ENCODE peak calls at places on chromosomes 3 and 15, in eight cellular contexts. Z is Caco-2; S is nucleus accumbens; F is stimulated activated CD4-positive, alpha-beta T cell treated with anti-CD3 and anti-CD28 coated beads, Interleukin-1b, Interleukin-23, amount 100 ng/mL, for 1 hour; E is putamen; H is LoVo; G is tibial nerve; J is GM04504. R is an unnamed sample.
A peak's percentile ranks its signal among the peaks of the same experiment; 100 is the strongest.

GRCh38 chr3:99016452-99016851 is 115.0 kb upstream of the DCBLD2 start:
- DNase-seq in J (no peak), H (no peak), Z (no peak), F (no peak), G (no peak), S (no peak), E (no peak), R (no peak)

GRCh38 chr15:58441376-58442070 is 9.7 kb downstream of the LIPC start:
- DNase-seq in Z (no peak), G (no peak), H (peak; percentile 51), S (no peak), E (no peak), J (peak; percentile 57), F (no peak), R (no peak)

GRCh38 chr3:79183496-79183895 is 584.3 kb downstream of the ROBO1 start:
- DNase-seq in G (no peak), E (no peak), F (no peak), J (no peak), H (no peak), Z (no peak), S (no peak), R (no peak)

GRCh38 chr15:36899696-36900095 is 200.7 kb downstream of the MEIS2 start:
- DNase-seq in J (peak; percentile 23), S (no peak), Z (no peak), G (no peak), F (no peak), H (no peak), E (no peak), R (no peak)

GRCh38 chr3:98843301-98843959 is 58.1 kb downstream of the DCBLD2 start:
- DNase-seq in S (no peak), E (no peak), J (no peak), G (no peak), F (no peak), H (no peak), Z (no peak), R (no peak)

GRCh38 chr3:40691598-40691905 is 166.8 kb downstream of the ZNF621 start:
- DNase-seq in E (peak; percentile 20), H (no peak), Z (no peak), S (no peak), G (peak; percentile 30), J (no peak), F (no peak), R (no peak)

GRCh38 chr3:22587446-22587845 is 615.7 kb upstream of the UBE2E2 start:
- DNase-seq in G (no peak), S (no peak), Z (no peak), H (no peak), E (no peak), F (no peak), J (no peak), R (no peak)

GRCh38 chr15:75723847-75724660 is 11.4 kb upstream of the CSPG4 start:
- DNase-seq in H (no peak), G (peak; percentile 91), S (no peak), F (no peak), E (no peak), Z (peak; percentile 80), J (peak; percentile 90), R (peak; percentile 62)

GRCh38 chr15:77768107-77768506 is 135.4 kb upstream of the LINGO1 start:
- DNase-seq in F (no peak), S (no peak), J (no peak), H (no peak), Z (no peak), E (no peak), G (no peak), R (no peak)

GRCh38 chr3:114527036-114527644 is 233.3 kb downstream of the TIGIT start:
- DNase-seq in H (no peak), Z (peak; percentile 5), G (no peak), F (no peak), E (no peak), S (no peak), J (no peak), R (no peak)

GRCh38 chr3:31456373-31456772 is 76.4 kb upstream of the STT3B start:
- DNase-seq in H (no peak), J (no peak), S (no peak), F (no peak), E (no peak), Z (no peak), G (peak; percentile 17), R (no peak)

GRCh38 chr3:101758224-101758623 is 20.8 kb upstream of the NXPE3 start:
- DNase-seq in G (no peak), F (no peak), J (no peak), E (peak; percentile 39), Z (no peak), S (no peak), H (no peak), R (no peak)

GRCh38 chr3:10703875-10704274 is 112.2 kb upstream of the SLC6A11 start:
- DNase-seq in E (no peak), H (no peak), F (no peak), J (peak; percentile 6), S (no peak), Z (peak; percentile 5), G (no peak), R (no peak)

GRCh38 chr15:78714890-78715289 is 73.9 kb upstream of the CHRNB4 start:
- DNase-seq in E (no peak), H (peak; percentile 59), G (no peak), F (no peak), Z (no peak), S (no peak), J (no peak), R (no peak)

GRCh38 chr3:53254810-53255359 is 937 bp downstream of the TKT start:
- DNase-seq in F (peak; percentile 10), H (peak; percentile 47), Z (peak; percentile 72), J (no peak), S (no peak), G (peak; percentile 58), E (peak; percentile 36), R (no peak)

GRCh38 chr3:99920530-99921376 is 103.1 kb downstream of the CMSS1 start:
- DNase-seq in G (peak; percentile 87), E (peak; percentile 20), H (peak; percentile 60), Z (peak; percentile 50), J (peak; percentile 49), F (no peak), S (no peak), R (no peak)

GRCh38 chr15:84823580-84823878 is 6.4 kb downstream of the ALPK3 start:
- DNase-seq in J (no peak), H (no peak), S (no peak), E (no peak), G (no peak), F (no peak), Z (no peak), R (no peak)

GRCh38 chr3:16060945-16061344 is 113.5 kb upstream of the GALNT15 start:
- DNase-seq in J (peak; percentile 86), F (no peak), H (no peak), S (no peak), G (peak; percentile 64), E (no peak), Z (no peak), R (peak; percentile 33)

GRCh38 chr3:42264399-42265058 is 1.5 kb downstream of the CCK start:
- DNase-seq in S (no peak), E (no peak), G (no peak), F (no peak), J (no peak), Z (peak; percentile 62), H (no peak), R (no peak)

GRCh38 chr3:133838296-133838789 is 32.7 kb downstream of the SRPRB start:
- DNase-seq in J (no peak), F (no peak), Z (no peak), G (no peak), H (no peak), E (no peak), S (no peak), R (no peak)

GRCh38 chr3:122793568-122794416 is at the start of gene HSPBAP1:
- DNase-seq in H (peak; percentile 91), F (peak; percentile 75), G (peak; percentile 97), E (peak; percentile 90), Z (peak; percentile 91), S (no peak), J (peak; percentile 75), R (no peak)

GRCh38 chr15:59170295-59170881 is 36.3 kb upstream of the LDHAL6B start:
- DNase-seq in G (peak; percentile 24), J (peak; percentile 90), Z (no peak), H (peak; percentile 38), E (no peak), S (no peak), F (no peak), R (no peak)

R was measured in GOT3.